ENCODE peak calls at places on chromosome 21, in four cellular contexts. One of them, this sample, is unnamed.

GRCh38 chr21:25790122-25790951 is 55.6 kb downstream of the GABPA start:
- DNase-seq in memory B cell: no peak
- DNase-seq in activated CD4-positive, alpha-beta T cell treated with anti-CD3 and anti-CD28 coated beads for 24 hours: no peak
- DNase-seq in astrocyte of the cerebellum: peak; percentile 16
- DNase-seq in this sample: no peak

GRCh38 chr21:42621828-42622199 is 31.6 kb upstream of the PDE9A start:
- DNase-seq in memory B cell: no peak
- DNase-seq in astrocyte of the cerebellum: peak; percentile 9
- DNase-seq in activated CD4-positive, alpha-beta T cell treated with anti-CD3 and anti-CD28 coated beads for 24 hours: no peak
- DNase-seq in this sample: no peak

GRCh38 chr21:42572906-42573495 is 59.3 kb downstream of the SLC37A1 start:
- DNase-seq in memory B cell: no peak
- DNase-seq in astrocyte of the cerebellum: no peak
- DNase-seq in activated CD4-positive, alpha-beta T cell treated with anti-CD3 and anti-CD28 coated beads for 24 hours: no peak
- DNase-seq in this sample: no peak

GRCh38 chr21:29289317-29289716 is 9.4 kb upstream of the BACH1 start:
- DNase-seq in memory B cell: no peak
- DNase-seq in astrocyte of the cerebellum: no peak
- DNase-seq in activated CD4-positive, alpha-beta T cell treated with anti-CD3 and anti-CD28 coated beads for 24 hours: no peak
- DNase-seq in this sample: no peak

GRCh38 chr21:43318841-43319781 is 107.8 kb downstream of the SIK1 start:
- DNase-seq in activated CD4-positive, alpha-beta T cell treated with anti-CD3 and anti-CD28 coated beads for 24 hours: no peak
- DNase-seq in memory B cell: no peak
- DNase-seq in astrocyte of the cerebellum: no peak
- DNase-seq in this sample: no peak

GRCh38 chr21:46099476-46099875 is 1.6 kb downstream of the COL6A2 start:
- DNase-seq in astrocyte of the cerebellum: no peak
- DNase-seq in activated CD4-positive, alpha-beta T cell treated with anti-CD3 and anti-CD28 coated beads for 24 hours: no peak
- DNase-seq in memory B cell: no peak
- DNase-seq in this sample: no peak

GRCh38 chr21:17501107-17502006 is 11.5 kb upstream of the CXADR start:
- DNase-seq in memory B cell: no peak
- DNase-seq in activated CD4-positive, alpha-beta T cell treated with anti-CD3 and anti-CD28 coated beads for 24 hours: no peak
- DNase-seq in astrocyte of the cerebellum: no peak
- DNase-seq in this sample: peak; percentile 22

GRCh38 chr21:44582055-44582454 is 1.7 kb upstream of the KRTAP10-5 start:
- DNase-seq in astrocyte of the cerebellum: no peak
- DNase-seq in memory B cell: no peak
- DNase-seq in activated CD4-positive, alpha-beta T cell treated with anti-CD3 and anti-CD28 coated beads for 24 hours: no peak
- DNase-seq in this sample: no peak

GRCh38 chr21:17462276-17462981 is 50.4 kb upstream of the CXADR start:
- DNase-seq in activated CD4-positive, alpha-beta T cell treated with anti-CD3 and anti-CD28 coated beads for 24 hours: no peak
- DNase-seq in memory B cell: no peak
- DNase-seq in astrocyte of the cerebellum: no peak
- DNase-seq in this sample: no peak

GRCh38 chr21:41683815-41684214 is 83.0 kb downstream of the RIPK4 start:
- DNase-seq in activated CD4-positive, alpha-beta T cell treated with anti-CD3 and anti-CD28 coated beads for 24 hours: no peak
- DNase-seq in memory B cell: no peak
- DNase-seq in astrocyte of the cerebellum: no peak
- DNase-seq in this sample: no peak

GRCh38 chr21:17988038-17988437 is 168.9 kb upstream of the C21orf91 start:
- DNase-seq in activated CD4-positive, alpha-beta T cell treated with anti-CD3 and anti-CD28 coated beads for 24 hours: no peak
- DNase-seq in memory B cell: no peak
- DNase-seq in astrocyte of the cerebellum: no peak
- DNase-seq in this sample: no peak

GRCh38 chr21:16330340-16331319 is 600.8 kb downstream of the USP25 start:
- DNase-seq in memory B cell: no peak
- DNase-seq in astrocyte of the cerebellum: peak; percentile 77
- DNase-seq in activated CD4-positive, alpha-beta T cell treated with anti-CD3 and anti-CD28 coated beads for 24 hours: no peak
- DNase-seq in this sample: no peak

GRCh38 chr21:45634511-45635183 is 8.9 kb upstream of the PCBP3 start:
- DNase-seq in astrocyte of the cerebellum: no peak
- DNase-seq in activated CD4-positive, alpha-beta T cell treated with anti-CD3 and anti-CD28 coated beads for 24 hours: no peak
- DNase-seq in memory B cell: peak; percentile 11
- DNase-seq in this sample: no peak

GRCh38 chr21:46619846-46620245 is 15.0 kb upstream of the S100B start:
- DNase-seq in memory B cell: no peak
- DNase-seq in activated CD4-positive, alpha-beta T cell treated with anti-CD3 and anti-CD28 coated beads for 24 hours: no peak
- DNase-seq in astrocyte of the cerebellum: no peak
- DNase-seq in this sample: no peak

GRCh38 chr21:45429221-45430164 is 24.5 kb downstream of the COL18A1 start:
- DNase-seq in activated CD4-positive, alpha-beta T cell treated with anti-CD3 and anti-CD28 coated beads for 24 hours: no peak
- DNase-seq in memory B cell: no peak
- DNase-seq in astrocyte of the cerebellum: no peak
- DNase-seq in this sample: no peak

GRCh38 chr21:41183575-41183974 is 15.6 kb downstream of the BACE2 start:
- DNase-seq in astrocyte of the cerebellum: no peak
- DNase-seq in memory B cell: no peak
- DNase-seq in activated CD4-positive, alpha-beta T cell treated with anti-CD3 and anti-CD28 coated beads for 24 hours: no peak
- DNase-seq in this sample: no peak

GRCh38 chr21:44090332-44090731 is 16.9 kb upstream of the PWP2 start:
- DNase-seq in astrocyte of the cerebellum: no peak
- DNase-seq in memory B cell: peak; percentile 35
- DNase-seq in activated CD4-positive, alpha-beta T cell treated with anti-CD3 and anti-CD28 coated beads for 24 hours: no peak
- DNase-seq in this sample: peak; percentile 21

GRCh38 chr21:14875704-14876364 is 189.0 kb downstream of the NRIP1 start:
- DNase-seq in activated CD4-positive, alpha-beta T cell treated with anti-CD3 and anti-CD28 coated beads for 24 hours: no peak
- DNase-seq in astrocyte of the cerebellum: no peak
- DNase-seq in memory B cell: no peak
- DNase-seq in this sample: no peak

GRCh38 chr21:29477941-29478340 is 179.2 kb downstream of the BACH1 start:
- DNase-seq in memory B cell: no peak
- DNase-seq in activated CD4-positive, alpha-beta T cell treated with anti-CD3 and anti-CD28 coated beads for 24 hours: no peak
- DNase-seq in astrocyte of the cerebellum: peak; percentile 65
- DNase-seq in this sample: no peak

GRCh38 chr21:32726742-32727477 is 903 bp downstream of the SYNJ1 start:
- DNase-seq in memory B cell: peak; percentile 25
- DNase-seq in astrocyte of the cerebellum: no peak
- DNase-seq in activated CD4-positive, alpha-beta T cell treated with anti-CD3 and anti-CD28 coated beads for 24 hours: no peak
- DNase-seq in this sample: no peak

GRCh38 chr21:26565105-26565504 is 8.0 kb downstream of the CYYR1 start:
- DNase-seq in memory B cell: no peak
- DNase-seq in astrocyte of the cerebellum: no peak
- DNase-seq in activated CD4-positive, alpha-beta T cell treated with anti-CD3 and anti-CD28 coated beads for 24 hours: no peak
- DNase-seq in this sample: no peak

GRCh38 chr21:15289896-15290841 is 225.4 kb upstream of the NRIP1 start:
- DNase-seq in astrocyte of the cerebellum: no peak
- DNase-seq in activated CD4-positive, alpha-beta T cell treated with anti-CD3 and anti-CD28 coated beads for 24 hours: no peak
- DNase-seq in memory B cell: no peak
- DNase-seq in this sample: peak; percentile 87

GRCh38 chr21:35324372-35325220 is 275.5 kb upstream of the RUNX1 start:
- DNase-seq in activated CD4-positive, alpha-beta T cell treated with anti-CD3 and anti-CD28 coated beads for 24 hours: no peak
- DNase-seq in memory B cell: no peak
- DNase-seq in astrocyte of the cerebellum: peak; percentile 71
- DNase-seq in this sample: no peak

GRCh38 chr21:37542512-37542911 is 175.9 kb downstream of the DYRK1A start:
- DNase-seq in memory B cell: no peak
- DNase-seq in astrocyte of the cerebellum: no peak
- DNase-seq in activated CD4-positive, alpha-beta T cell treated with anti-CD3 and anti-CD28 coated beads for 24 hours: no peak
- DNase-seq in this sample: no peak

GRCh38 chr21:32336711-32337110 is 38.1 kb downstream of the MRAP start:
- DNase-seq in astrocyte of the cerebellum: no peak
- DNase-seq in activated CD4-positive, alpha-beta T cell treated with anti-CD3 and anti-CD28 coated beads for 24 hours: no peak
- DNase-seq in memory B cell: no peak
- DNase-seq in this sample: no peak

GRCh38 chr21:36663033-36663855 is 35.7 kb upstream of the SIM2 start:
- DNase-seq in memory B cell: no peak
- DNase-seq in activated CD4-positive, alpha-beta T cell treated with anti-CD3 and anti-CD28 coated beads for 24 hours: no peak
- DNase-seq in astrocyte of the cerebellum: no peak
- DNase-seq in this sample: no peak

GRCh38 chr21:45419162-45419561 is 14.2 kb downstream of the COL18A1 start:
- DNase-seq in activated CD4-positive, alpha-beta T cell treated with anti-CD3 and anti-CD28 coated beads for 24 hours: no peak
- DNase-seq in memory B cell: no peak
- DNase-seq in astrocyte of the cerebellum: no peak
- DNase-seq in this sample: no peak

GRCh38 chr21:31182231-31183129 is 144.2 kb upstream of the KRTAP19-8 start:
- DNase-seq in astrocyte of the cerebellum: no peak
- DNase-seq in activated CD4-positive, alpha-beta T cell treated with anti-CD3 and anti-CD28 coated beads for 24 hours: peak; percentile 42
- DNase-seq in memory B cell: no peak
- DNase-seq in this sample: no peak

GRCh38 chr21:44572959-44573583 is 458 bp upstream of the KRTAP10-4 start:
- DNase-seq in activated CD4-positive, alpha-beta T cell treated with anti-CD3 and anti-CD28 coated beads for 24 hours: no peak
- DNase-seq in memory B cell: no peak
- DNase-seq in astrocyte of the cerebellum: no peak
- DNase-seq in this sample: no peak

GRCh38 chr21:25895565-25896205 is 160.9 kb downstream of the GABPA start:
- DNase-seq in astrocyte of the cerebellum: no peak
- DNase-seq in memory B cell: no peak
- DNase-seq in activated CD4-positive, alpha-beta T cell treated with anti-CD3 and anti-CD28 coated beads for 24 hours: no peak
- DNase-seq in this sample: no peak

GRCh38 chr21:38920631-38921398 is 115.1 kb downstream of the ETS2 start:
- DNase-seq in memory B cell: no peak
- DNase-seq in astrocyte of the cerebellum: peak; percentile 79
- DNase-seq in activated CD4-positive, alpha-beta T cell treated with anti-CD3 and anti-CD28 coated beads for 24 hours: no peak
- DNase-seq in this sample: no peak